ENCODE peak calls at places on chromosomes 13 and 19, in four cellular contexts. E is sigmoid colon, G is IMR-90, W is MM.1S. L is an unnamed sample.

GRCh38 chr13:54433511-54434206 is 1405.0 kb downstream of the OLFM4 start:
- DNase-seq in G (no peak), W (no peak), E (no peak), L (no peak)

GRCh38 chr19:1027953-1028902 is 1.8 kb downstream of the CNN2 start:
- DNase-seq in W (peak; percentile 80), E (peak; percentile 88), G (peak; percentile 95), L (peak; percentile 73)

GRCh38 chr13:100800283-100800875 is 125.8 kb upstream of the TMTC4 start:
- DNase-seq in G (no peak), E (no peak), W (no peak), L (no peak)

GRCh38 chr13:72430923-72431322 is 296.5 kb downstream of the MZT1 start:
- DNase-seq in W (no peak), E (no peak), G (no peak), L (no peak)

GRCh38 chr13:76463314-76463713 is 422.9 kb downstream of the KCTD12 start:
- DNase-seq in W (no peak), E (no peak), G (no peak), L (no peak)

GRCh38 chr19:50325310-50326100 is 3.7 kb downstream of the KCNC3 start:
- DNase-seq in G (peak; percentile 13), E (no peak), W (peak; percentile 68), L (peak; percentile 70)

GRCh38 chr13:49220035-49220855 is at the start of gene MLNR:
- DNase-seq in W (no peak), G (no peak), E (no peak), L (peak; percentile 40)

GRCh38 chr13:95335667-95336066 is 34.4 kb upstream of the ABCC4 start:
- DNase-seq in E (no peak), G (no peak), W (no peak), L (no peak)

GRCh38 chr13:98215508-98215907 is 38.4 kb upstream of the RNF113B start:
- DNase-seq in E (no peak), W (no peak), G (no peak), L (no peak)

GRCh38 chr13:98214008-98214643 is 37.1 kb upstream of the RNF113B start:
- DNase-seq in G (peak; percentile 95), W (no peak), E (no peak), L (no peak)

GRCh38 chr13:98216711-98217110 is 39.6 kb upstream of the RNF113B start:
- DNase-seq in W (no peak), E (no peak), G (peak; percentile 17), L (no peak)

GRCh38 chr13:98216135-98216565 is 39.1 kb upstream of the RNF113B start:
- DNase-seq in W (no peak), E (no peak), G (peak; percentile 93), L (no peak)

GRCh38 chr13:98214707-98215106 is 37.6 kb upstream of the RNF113B start:
- DNase-seq in E (no peak), W (no peak), G (no peak), L (no peak)
- H3K27ac ChIP-seq in E (peak overlapping the region; percentile 68), W (no peak overlapping the region), G (peak overlapping the region; percentile 82), L (no peak overlapping the region)

GRCh38 chr19:54534156-54534555 is 31.5 kb downstream of the LAIR2 start:
- DNase-seq in E (no peak), W (no peak), G (no peak), L (no peak)

GRCh38 chr19:54532528-54532927 is 29.9 kb downstream of the LAIR2 start:
- DNase-seq in G (no peak), W (peak; percentile 40), E (no peak), L (no peak)

GRCh38 chr19:54526972-54527371 is 24.3 kb downstream of the LAIR2 start:
- DNase-seq in E (no peak), W (no peak), G (no peak), L (no peak)

GRCh38 chr19:54533476-54533875 is 30.8 kb downstream of the LAIR2 start:
- DNase-seq in W (no peak), G (no peak), E (no peak), L (no peak)

GRCh38 chr19:54530866-54531265 is 28.2 kb downstream of the LAIR2 start:
- DNase-seq in E (no peak), G (no peak), W (no peak), L (no peak)
- H3K27ac ChIP-seq in E (no peak overlapping the region), G (no peak overlapping the region), W (no peak overlapping the region), L (no peak overlapping the region)

DNA sequence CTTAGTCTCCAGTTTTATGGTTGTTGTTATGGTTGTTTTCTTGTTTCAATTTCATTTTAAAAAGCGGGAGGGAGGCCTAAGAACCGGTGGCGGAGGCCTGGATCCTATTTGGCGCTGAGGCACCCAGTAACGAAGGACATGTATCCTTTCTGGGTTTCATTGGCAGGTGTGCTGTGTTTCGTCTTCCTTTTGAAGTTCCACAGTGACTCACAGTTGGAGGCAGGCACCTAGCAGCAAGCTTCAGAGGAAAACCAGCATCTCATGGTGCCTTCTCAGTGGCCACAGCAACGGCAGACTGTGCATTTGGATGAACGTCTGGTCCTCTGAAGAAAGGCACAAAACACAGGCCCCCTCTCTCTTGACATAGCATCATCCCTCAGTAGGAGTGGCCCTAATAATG is 697.2 kb downstream of the EFNB2 start:
- DNase-seq in W (peak; percentile 7), G (no peak), E (no peak), L (no peak)
- H3K27ac ChIP-seq in W (no peak overlapping the region), G (no peak overlapping the region), E (peak overlapping the region; percentile 36), L (no peak overlapping the region)

GRCh38 chr13:110254151-110254679 is 52.7 kb downstream of the COL4A1 start:
- DNase-seq in W (no peak), E (no peak), G (peak; percentile 46), L (no peak)
- H3K27ac ChIP-seq in W (no peak overlapping the region), E (peak overlapping the region; percentile 88), G (peak overlapping the region; percentile 21), L (no peak overlapping the region)